ENCODE peak calls at places on chromosomes 16 and 17, in eight cellular contexts. J, T, N, H, B, M, V and P are unnamed samples.

GRCh38 chr17:64328036-64328874 is 62.4 kb downstream of the PECAM1 start:
- DNase-seq in T (no peak), B (no peak), H (no peak), J (no peak), N (no peak), V (no peak), M (no peak), P (peak; percentile 26)

GRCh38 chr17:73430848-73431247 is 119.0 kb upstream of the CDC42EP4 start:
- DNase-seq in V (no peak), N (no peak), J (no peak), B (no peak), M (peak; percentile 36), T (no peak), H (no peak), P (peak; percentile 51)

GRCh38 chr16:85829751-85830445 is 30.4 kb downstream of the COX4I1 start:
- DNase-seq in H (no peak), T (no peak), M (peak; percentile 66), N (peak; percentile 43), V (no peak), B (no peak), J (no peak), P (no peak)

GRCh38 chr17:43953746-43954145 is at the start of gene PYY:
- DNase-seq in J (no peak), H (no peak), M (no peak), B (no peak), T (no peak), N (no peak), V (no peak), P (no peak)

GRCh38 chr16:48053346-48053745 is 102.4 kb downstream of the ABCC12 start:
- DNase-seq in B (no peak), M (peak; percentile 38), N (no peak), J (no peak), T (peak; percentile 32), H (no peak), V (no peak), P (peak; percentile 84)

GRCh38 chr17:36935681-36936454 is 1.4 kb upstream of the LHX1 start:
- DNase-seq in T (peak; percentile 95), M (no peak), V (no peak), B (no peak), J (no peak), N (no peak), H (no peak), P (no peak)

GRCh38 chr17:43581581-43581980 is 35.4 kb upstream of the ETV4 start:
- DNase-seq in H (no peak), V (no peak), M (no peak), B (no peak), T (no peak), N (peak; percentile 47), J (no peak), P (no peak)

GRCh38 chr16:27225536-27226360 is 22.4 kb downstream of the KDM8 start:
- DNase-seq in H (no peak), J (peak; percentile 51), N (peak; percentile 65), T (no peak), M (no peak), B (peak; percentile 53), V (no peak), P (no peak)

GRCh38 chr16:53745753-53746258 is 41.9 kb downstream of the FTO start:
- DNase-seq in V (no peak), H (no peak), T (peak; percentile 22), M (no peak), J (no peak), N (no peak), B (no peak), P (no peak)

GRCh38 chr17:28657756-28658155 is 4.0 kb downstream of the SDF2 start:
- DNase-seq in M (no peak), T (no peak), N (no peak), B (no peak), J (no peak), H (no peak), V (no peak), P (no peak)

GRCh38 chr17:9237053-9237410 is 215.7 kb downstream of the NTN1 start:
- DNase-seq in N (no peak), V (no peak), M (no peak), B (no peak), T (no peak), J (no peak), H (no peak), P (no peak)

GRCh38 chr16:77834600-77834963 is 46.2 kb downstream of the VAT1L start:
- DNase-seq in J (no peak), H (no peak), M (no peak), N (no peak), T (no peak), B (no peak), V (no peak), P (no peak)

GRCh38 chr16:49093939-49094338 is 187.7 kb downstream of the CBLN1 start:
- DNase-seq in B (no peak), M (no peak), N (no peak), T (no peak), H (no peak), J (no peak), V (no peak), P (no peak)

GRCh38 chr17:42403150-42403549 is 14.9 kb upstream of the STAT3 start:
- DNase-seq in V (no peak), B (peak; percentile 28), T (no peak), N (peak; percentile 38), M (no peak), J (no peak), H (no peak), P (no peak)

GRCh38 chr17:83012161-83012800 is 67.1 kb upstream of the METRNL start:
- DNase-seq in T (no peak), N (no peak), V (no peak), M (no peak), J (no peak), H (no peak), B (no peak), P (no peak)

GRCh38 chr17:57442914-57443571 is 186.7 kb downstream of the MSI2 start:
- DNase-seq in T (peak; percentile 80), J (no peak), B (peak; percentile 36), M (no peak), H (peak; percentile 54), V (no peak), N (peak; percentile 43), P (peak; percentile 38)

GRCh38 chr17:39270923-39271322 is 45.2 kb upstream of the STAC2 start:
- DNase-seq in V (no peak), T (no peak), M (no peak), N (no peak), H (no peak), B (no peak), J (no peak), P (peak; percentile 39)

GRCh38 chr17:71828182-71828596 is 292.6 kb upstream of the SOX9 start:
- DNase-seq in N (no peak), J (no peak), B (no peak), T (no peak), V (no peak), M (no peak), H (no peak), P (no peak)

DNA sequence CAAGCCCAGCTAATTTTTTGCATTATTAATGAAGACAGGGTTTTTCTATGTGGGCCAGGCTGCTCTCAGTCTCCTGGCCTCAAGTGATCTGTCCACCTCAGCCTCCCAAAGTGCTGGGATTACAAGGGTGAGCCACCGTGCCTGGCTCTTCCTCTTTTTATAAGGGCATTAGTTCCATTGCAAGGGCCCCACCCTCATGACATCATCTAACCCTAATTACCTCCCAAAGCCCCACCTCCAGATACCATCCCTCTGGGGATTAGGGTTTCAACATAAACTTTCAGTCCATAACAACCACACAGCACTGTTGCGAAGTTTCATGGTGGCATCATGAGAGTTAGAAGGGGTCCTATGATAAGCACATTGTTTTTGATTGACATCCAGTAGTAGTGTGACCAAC is 277.7 kb downstream of the GRIN2A start:
- DNase-seq in N (no peak), V (no peak), T (no peak), J (no peak), H (no peak), B (no peak), M (no peak), P (no peak)
- TF ChIP-seq POLR2A in N (no peak), V (no peak), T (no peak), J (no peak), H (no peak), B (no peak), M (no peak), P (no peak)

DNA sequence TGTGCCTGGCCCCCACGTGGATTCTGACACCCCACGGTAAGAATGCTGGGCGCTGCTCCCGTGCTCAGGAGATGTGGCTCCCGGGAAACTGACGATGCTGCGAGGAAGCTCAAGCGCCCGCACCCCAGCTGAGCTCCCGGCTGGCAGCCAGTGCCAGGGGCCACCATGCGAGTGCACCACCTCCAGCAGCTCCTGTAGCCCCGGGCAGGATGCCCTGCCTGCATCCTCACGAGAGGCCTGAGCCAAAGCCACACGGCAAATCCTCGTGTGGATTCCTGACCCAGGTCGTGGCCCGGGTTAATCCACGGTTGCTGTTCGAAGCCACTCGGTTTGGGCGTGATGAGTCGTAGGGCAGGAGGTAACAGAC is 11.6 kb upstream of the DPEP1 start:
- DNase-seq in M (no peak), B (no peak), N (no peak), H (no peak), J (no peak), V (no peak), T (no peak), P (no peak)
- TF ChIP-seq POLR2A in M (no peak), B (no peak), N (no peak), H (no peak), J (no peak), V (no peak), T (no peak), P (no peak)

DNA sequence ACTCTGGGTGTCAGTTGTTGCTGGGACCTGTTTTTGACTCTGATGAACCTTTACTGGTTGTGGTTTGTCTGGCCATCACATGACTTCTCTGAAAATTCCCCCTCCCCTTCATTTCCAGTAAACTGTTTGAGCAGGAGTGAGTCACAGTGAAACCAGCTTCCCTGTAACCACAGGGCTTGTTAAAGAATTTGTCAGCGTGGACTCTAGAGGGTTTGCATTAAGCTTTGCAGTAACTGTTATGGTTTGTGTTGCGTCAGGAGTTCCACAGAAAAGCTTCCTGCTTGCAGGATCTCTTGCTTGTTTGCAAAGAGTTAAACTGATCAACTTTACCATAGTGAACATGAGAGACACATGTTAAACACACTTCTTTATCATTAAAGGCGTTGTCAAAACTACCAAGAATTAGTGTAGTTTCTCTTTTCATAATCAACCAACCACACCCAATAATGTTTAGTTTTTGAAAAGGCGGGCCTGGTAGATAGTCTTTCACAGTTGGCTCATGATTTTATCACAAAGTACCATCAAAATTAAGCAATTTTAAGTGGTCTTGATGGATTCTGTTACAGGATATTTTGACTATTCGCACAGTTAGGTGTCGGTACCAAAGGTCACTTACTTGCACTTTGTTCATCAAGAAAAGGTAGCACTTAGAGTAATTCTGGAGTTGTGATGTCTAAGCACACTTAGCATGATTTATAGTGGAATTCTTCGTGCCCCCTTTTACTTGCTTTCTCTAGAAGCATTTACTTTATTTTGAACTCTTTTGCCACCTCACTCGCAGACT is 79.3 kb downstream of the VMP1 start:
- DNase-seq in T (peak; percentile 40), N (peak; percentile 69), M (peak; percentile 87), H (peak; percentile 66), J (peak; percentile 78), V (peak; percentile 77), B (peak; percentile 61), P (peak; percentile 30)
- TF ChIP-seq POLR2A in T (no peak), N (peak; percentile 32), M (peak; percentile 41), H (peak; percentile 2), J (peak; percentile 78), V (no peak), B (no peak), P (no peak)

DNA sequence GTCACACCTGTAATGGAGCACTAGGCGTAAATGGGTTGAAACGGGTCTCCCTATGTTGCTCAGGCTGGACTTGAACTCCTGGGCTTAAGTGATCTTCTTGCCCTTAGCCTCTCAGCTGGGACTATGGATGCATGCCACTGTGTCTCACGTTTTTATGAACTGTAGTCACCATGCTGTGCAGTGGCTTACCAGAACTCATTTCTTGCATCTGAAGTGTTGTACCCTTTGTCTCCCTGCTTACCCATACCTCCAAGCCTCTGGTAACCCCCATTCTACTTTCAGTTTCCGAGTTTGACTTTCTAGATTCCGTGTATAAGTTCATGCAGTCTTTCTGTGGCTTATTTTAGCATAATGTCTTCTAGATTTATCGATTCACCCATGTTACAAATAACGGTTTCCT is 7.7 kb downstream of the PYCARD start:
- DNase-seq in N (no peak), V (no peak), J (no peak), H (no peak), M (no peak), B (no peak), T (no peak), P (no peak)
- TF ChIP-seq POLR2A in N (no peak), V (no peak), J (no peak), H (no peak), M (no peak), B (no peak), T (no peak), P (no peak)